ENCODE peak calls at places on chromosomes 6 and 20, in four cellular contexts. H is hippocampal formation; P is NCI-H1436; B is stimulated activated CD4-positive, alpha-beta T cell treated with anti-CD3 and anti-CD28 coated beads, Interleukin-2, amount 100 ng/mL, for 48 hours. K is an unnamed sample.

GRCh38 chr6:8686077-8686476 is 250.7 kb upstream of the SLC35B3 start:
- DNase-seq in H (no peak), P (no peak), B (no peak), K (no peak)

GRCh38 chr20:4455996-4456395 is 265.7 kb upstream of the PRND start:
- DNase-seq in H (no peak), P (no peak), B (no peak), K (no peak)

GRCh38 chr6:134945045-134945444 is 4.9 kb downstream of the ALDH8A1 start:
- DNase-seq in H (no peak), P (no peak), B (no peak), K (no peak)

GRCh38 chr6:142902636-142903053 is 42.3 kb downstream of the HIVEP2 start:
- DNase-seq in H (peak; percentile 38), P (no peak), B (peak; percentile 39), K (no peak)

GRCh38 chr6:56756791-56757582 is 114.3 kb upstream of the DST start:
- DNase-seq in H (no peak), P (no peak), B (no peak), K (no peak)

GRCh38 chr20:16701296-16701695 is 28.5 kb upstream of the SNRPB2 start:
- DNase-seq in H (no peak), P (no peak), B (peak; percentile 2), K (peak; percentile 76)

GRCh38 chr6:48664850-48665249 is 553.9 kb upstream of the PTCHD4 start:
- DNase-seq in H (no peak), P (no peak), B (no peak), K (no peak)

GRCh38 chr20:2559641-2560040 is 23.3 kb downstream of the TMC2 start:
- DNase-seq in H (peak; percentile 12), P (no peak), B (no peak), K (no peak)

GRCh38 chr6:3195695-3196497 is 31.6 kb downstream of the TUBB2B start:
- DNase-seq in H (no peak), P (no peak), B (no peak), K (no peak)

GRCh38 chr6:11784341-11784740 is 5.7 kb upstream of the ADTRP start:
- DNase-seq in H (no peak), P (no peak), B (no peak), K (no peak)

GRCh38 chr20:47358052-47358671 is 1.7 kb upstream of the ZMYND8 start:
- DNase-seq in H (no peak), P (no peak), B (no peak), K (no peak)

GRCh38 chr20:48003021-48003420 is 217.7 kb upstream of the SULF2 start:
- DNase-seq in H (no peak), P (no peak), B (no peak), K (no peak)

GRCh38 chr20:32263398-32263954 is 14.0 kb upstream of the KIF3B start:
- DNase-seq in H (no peak), P (no peak), B (no peak), K (no peak)

GRCh38 chr20:52746190-52746589 is 226.0 kb upstream of the TSHZ2 start:
- DNase-seq in H (no peak), P (no peak), B (no peak), K (no peak)

GRCh38 chr6:63740709-63741108 is 105.1 kb downstream of the PHF3 start:
- DNase-seq in H (no peak), P (no peak), B (no peak), K (no peak)

GRCh38 chr6:12440981-12441380 is 150.8 kb downstream of the EDN1 start:
- DNase-seq in H (no peak), P (no peak), B (no peak), K (no peak)

GRCh38 chr6:6283747-6284146 is 36.7 kb downstream of the F13A1 start:
- DNase-seq in H (no peak), P (no peak), B (no peak), K (no peak)

GRCh38 chr6:35327349-35328027 is 14.9 kb upstream of the PPARD start:
- DNase-seq in H (peak; percentile 15), P (peak; percentile 43), B (peak; percentile 59), K (peak; percentile 80)

GRCh38 chr20:23652371-23652770 is 14.6 kb upstream of the CST3 start:
- DNase-seq in H (no peak), P (no peak), B (no peak), K (no peak)

GRCh38 chr20:14489544-14489943 is 152.1 kb upstream of the FLRT3 start:
- DNase-seq in H (no peak), P (no peak), B (no peak), K (no peak)

GRCh38 chr20:34017610-34018009 is 23.9 kb downstream of the RALY start:
- DNase-seq in H (no peak), P (no peak), B (no peak), K (no peak)

K was measured in T47D.